ENCODE peak calls at places on chromosomes 6 and 20, in six cellular contexts. One of them, this sample, is unnamed.

GRCh38 chr6:125201961-125202729 is 48.6 kb downstream of the TPD52L1 start:
- DNase-seq in left ventricle myocardium inferior: peak; percentile 47
- DNase-seq in A549: peak; percentile 35
- DNase-seq in PC-9: peak; percentile 99
- DNase-seq in foreskin fibroblast: peak; percentile 90
- DNase-seq in fibroblast of the aortic adventitia: peak; percentile 98
- DNase-seq in this sample: peak; percentile 94

GRCh38 chr6:167492096-167492449 is 167.2 kb downstream of the TTLL2 start:
- DNase-seq in left ventricle myocardium inferior: peak; percentile 43
- DNase-seq in A549: no peak
- DNase-seq in PC-9: no peak
- DNase-seq in foreskin fibroblast: no peak
- DNase-seq in fibroblast of the aortic adventitia: no peak
- DNase-seq in this sample: no peak

GRCh38 chr20:50712771-50713676 is 18.4 kb upstream of the PARD6B start:
- DNase-seq in left ventricle myocardium inferior: no peak
- DNase-seq in A549: no peak
- DNase-seq in PC-9: no peak
- DNase-seq in foreskin fibroblast: no peak
- DNase-seq in fibroblast of the aortic adventitia: no peak
- DNase-seq in this sample: no peak

GRCh38 chr6:142735182-142735581 is 209.8 kb downstream of the HIVEP2 start:
- DNase-seq in left ventricle myocardium inferior: no peak
- DNase-seq in A549: no peak
- DNase-seq in PC-9: peak; percentile 95
- DNase-seq in foreskin fibroblast: no peak
- DNase-seq in fibroblast of the aortic adventitia: no peak
- DNase-seq in this sample: peak; percentile 26

GRCh38 chr20:18974660-18975059 is 161.1 kb downstream of the SCP2D1 start:
- DNase-seq in left ventricle myocardium inferior: no peak
- DNase-seq in A549: no peak
- DNase-seq in PC-9: no peak
- DNase-seq in foreskin fibroblast: no peak
- DNase-seq in fibroblast of the aortic adventitia: no peak
- DNase-seq in this sample: no peak

GRCh38 chr20:61482425-61482887 is 230.4 kb downstream of the CDH4 start:
- DNase-seq in left ventricle myocardium inferior: no peak
- DNase-seq in A549: no peak
- DNase-seq in PC-9: no peak
- DNase-seq in foreskin fibroblast: no peak
- DNase-seq in fibroblast of the aortic adventitia: no peak
- DNase-seq in this sample: peak; percentile 15

GRCh38 chr6:168499045-168499650 is 58.2 kb downstream of the SMOC2 start:
- DNase-seq in left ventricle myocardium inferior: no peak
- DNase-seq in A549: no peak
- DNase-seq in PC-9: no peak
- DNase-seq in foreskin fibroblast: no peak
- DNase-seq in fibroblast of the aortic adventitia: no peak
- DNase-seq in this sample: no peak

GRCh38 chr6:145813285-145814034 is 1.1 kb downstream of the FBXO30 start:
- DNase-seq in left ventricle myocardium inferior: no peak
- DNase-seq in A549: no peak
- DNase-seq in PC-9: peak; percentile 62
- DNase-seq in foreskin fibroblast: peak; percentile 54
- DNase-seq in fibroblast of the aortic adventitia: peak; percentile 73
- DNase-seq in this sample: peak; percentile 81

GRCh38 chr6:131787955-131788712 is 19.7 kb upstream of the ENPP1 start:
- DNase-seq in left ventricle myocardium inferior: peak; percentile 25
- DNase-seq in A549: no peak
- DNase-seq in PC-9: no peak
- DNase-seq in foreskin fibroblast: peak; percentile 67
- DNase-seq in fibroblast of the aortic adventitia: peak; percentile 19
- DNase-seq in this sample: peak; percentile 55

GRCh38 chr6:142367061-142367460 is 65.3 kb downstream of the ADGRG6 start:
- DNase-seq in left ventricle myocardium inferior: no peak
- DNase-seq in A549: no peak
- DNase-seq in PC-9: no peak
- DNase-seq in foreskin fibroblast: no peak
- DNase-seq in fibroblast of the aortic adventitia: no peak
- DNase-seq in this sample: no peak

GRCh38 chr6:21665101-21665435 is 71.5 kb downstream of the SOX4 start:
- DNase-seq in left ventricle myocardium inferior: no peak
- DNase-seq in A549: no peak
- DNase-seq in PC-9: no peak
- DNase-seq in foreskin fibroblast: no peak
- DNase-seq in fibroblast of the aortic adventitia: no peak
- DNase-seq in this sample: peak; percentile 2

GRCh38 chr6:1336246-1336843 is 24.4 kb downstream of the FOXQ1 start:
- DNase-seq in left ventricle myocardium inferior: no peak
- DNase-seq in A549: no peak
- DNase-seq in PC-9: peak; percentile 82
- DNase-seq in foreskin fibroblast: no peak
- DNase-seq in fibroblast of the aortic adventitia: no peak
- DNase-seq in this sample: no peak

GRCh38 chr20:57266251-57267157 is at the start of gene BMP7:
- DNase-seq in left ventricle myocardium inferior: no peak
- DNase-seq in A549: no peak
- DNase-seq in PC-9: no peak
- DNase-seq in foreskin fibroblast: no peak
- DNase-seq in fibroblast of the aortic adventitia: no peak
- DNase-seq in this sample: peak; percentile 1

GRCh38 chr6:127514396-127515227 is 4.5 kb downstream of the MTCL3 start:
- DNase-seq in left ventricle myocardium inferior: peak; percentile 46
- DNase-seq in A549: no peak
- DNase-seq in PC-9: no peak
- DNase-seq in foreskin fibroblast: peak; percentile 49
- DNase-seq in fibroblast of the aortic adventitia: peak; percentile 36
- DNase-seq in this sample: peak; percentile 67

GRCh38 chr20:37511605-37512275 is 9.3 kb upstream of the NNAT start:
- DNase-seq in left ventricle myocardium inferior: no peak
- DNase-seq in A549: no peak
- DNase-seq in PC-9: no peak
- DNase-seq in foreskin fibroblast: peak; percentile 90
- DNase-seq in fibroblast of the aortic adventitia: peak; percentile 29
- DNase-seq in this sample: peak; percentile 79

GRCh38 chr20:53381568-53382262 is 211.9 kb downstream of the ZNF217 start:
- DNase-seq in left ventricle myocardium inferior: no peak
- DNase-seq in A549: no peak
- DNase-seq in PC-9: no peak
- DNase-seq in foreskin fibroblast: no peak
- DNase-seq in fibroblast of the aortic adventitia: no peak
- DNase-seq in this sample: no peak

GRCh38 chr20:46752639-46753235 is 43.3 kb downstream of the SLC2A10 start:
- DNase-seq in left ventricle myocardium inferior: peak; percentile 24
- DNase-seq in A549: peak; percentile 33
- DNase-seq in PC-9: no peak
- DNase-seq in foreskin fibroblast: peak; percentile 29
- DNase-seq in fibroblast of the aortic adventitia: peak; percentile 72
- DNase-seq in this sample: peak; percentile 64

GRCh38 chr6:34126419-34126818 is 19.5 kb downstream of the GRM4 start:
- DNase-seq in left ventricle myocardium inferior: no peak
- DNase-seq in A549: no peak
- DNase-seq in PC-9: no peak
- DNase-seq in foreskin fibroblast: no peak
- DNase-seq in fibroblast of the aortic adventitia: no peak
- DNase-seq in this sample: no peak
- TF ChIP-seq CTCF in left ventricle myocardium inferior: no peak
- TF ChIP-seq CTCF in A549: no peak
- TF ChIP-seq CTCF in PC-9: no peak
- TF ChIP-seq CTCF in foreskin fibroblast: no peak
- TF ChIP-seq CTCF in fibroblast of the aortic adventitia: no peak
- TF ChIP-seq CTCF in this sample: no peak

DNA sequence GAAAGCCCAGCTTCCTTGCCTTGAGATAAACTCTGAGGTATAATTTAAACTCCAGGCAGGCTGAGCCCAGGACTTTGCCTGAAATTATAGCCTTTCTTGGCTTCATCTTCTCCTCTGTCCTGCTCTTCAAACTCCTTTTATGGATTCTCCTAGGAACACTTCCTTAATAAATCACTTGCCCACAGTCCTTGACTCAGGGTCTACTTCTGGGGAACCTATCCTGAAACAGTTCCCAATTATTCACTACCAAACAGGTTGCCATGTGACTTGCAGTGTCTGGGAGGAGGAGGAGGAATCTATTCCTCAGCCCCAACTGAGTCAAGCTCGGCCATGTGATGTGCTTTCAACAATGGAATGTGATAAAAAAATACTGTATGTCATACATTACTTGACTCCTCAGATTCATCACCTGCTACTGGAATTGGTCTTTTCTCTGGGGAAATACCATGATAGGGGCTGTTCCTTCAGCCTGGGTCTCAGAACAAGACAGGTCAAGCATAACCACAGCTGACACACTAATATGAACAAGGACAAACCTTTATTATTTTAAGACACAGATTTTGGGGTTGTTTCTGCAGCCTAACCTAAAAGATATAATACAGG is 20.5 kb upstream of the CDKN1A start:
- DNase-seq in left ventricle myocardium inferior: no peak
- DNase-seq in A549: no peak
- DNase-seq in PC-9: no peak
- DNase-seq in foreskin fibroblast: peak; percentile 52
- DNase-seq in fibroblast of the aortic adventitia: peak; percentile 70
- DNase-seq in this sample: peak; percentile 93
- H3K4me3 ChIP-seq in left ventricle myocardium inferior: no peak overlapping the region
- H3K4me3 ChIP-seq in A549: no peak overlapping the region
- H3K4me3 ChIP-seq in PC-9: no peak overlapping the region
- H3K4me3 ChIP-seq in foreskin fibroblast: no peak overlapping the region
- H3K4me3 ChIP-seq in fibroblast of the aortic adventitia: no peak overlapping the region
- H3K4me3 ChIP-seq in this sample: no peak overlapping the region

DNA sequence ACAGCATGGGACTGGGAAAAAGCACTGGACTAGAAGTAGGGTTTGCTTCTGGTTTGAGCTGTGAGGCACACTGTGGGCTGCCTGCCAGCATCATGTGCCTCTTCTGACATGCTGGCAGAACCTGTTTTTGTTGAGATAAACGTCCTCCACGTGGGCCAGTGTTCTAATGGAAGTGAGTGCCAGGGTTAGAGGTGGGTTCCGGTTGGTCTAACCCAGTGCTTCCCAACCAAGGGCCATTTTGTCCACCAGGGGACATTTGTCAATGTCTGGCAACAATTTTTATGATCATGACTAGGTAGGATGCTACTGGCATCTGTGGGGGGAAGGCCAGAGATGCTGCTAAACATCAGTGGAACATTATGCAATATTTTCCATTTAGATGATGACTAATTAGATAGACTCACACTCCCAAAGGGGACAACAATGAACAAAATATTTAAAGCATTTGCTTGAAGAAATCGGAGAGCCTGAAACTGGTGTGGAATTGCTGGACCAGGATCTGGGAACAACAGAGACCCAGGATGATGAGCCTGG is 7.8 kb upstream of the APMAP start:
- DNase-seq in left ventricle myocardium inferior: peak; percentile 77
- DNase-seq in A549: peak; percentile 24
- DNase-seq in PC-9: peak; percentile 98
- DNase-seq in foreskin fibroblast: peak; percentile 79
- DNase-seq in fibroblast of the aortic adventitia: peak; percentile 92
- DNase-seq in this sample: peak; percentile 94
- TF ChIP-seq CTCF in left ventricle myocardium inferior: peak; percentile 26
- TF ChIP-seq CTCF in A549: no peak
- TF ChIP-seq CTCF in PC-9: peak; percentile 50
- TF ChIP-seq CTCF in foreskin fibroblast: no peak
- TF ChIP-seq CTCF in fibroblast of the aortic adventitia: peak; percentile 23
- TF ChIP-seq CTCF in this sample: no peak

GRCh38 chr6:106972500-106972899 is 2.0 kb downstream of the CD24 start:
- DNase-seq in left ventricle myocardium inferior: no peak
- DNase-seq in A549: peak; percentile 6
- DNase-seq in PC-9: no peak
- DNase-seq in foreskin fibroblast: no peak
- DNase-seq in fibroblast of the aortic adventitia: no peak
- DNase-seq in this sample: no peak
- H3K4me3 ChIP-seq in left ventricle myocardium inferior: no peak overlapping the region
- H3K4me3 ChIP-seq in A549: peak overlapping the region; percentile 99
- H3K4me3 ChIP-seq in PC-9: peak overlapping the region; percentile 63
- H3K4me3 ChIP-seq in foreskin fibroblast: no peak overlapping the region
- H3K4me3 ChIP-seq in fibroblast of the aortic adventitia: no peak overlapping the region
- H3K4me3 ChIP-seq in this sample: no peak overlapping the region

GRCh38 chr6:113530769-113531168 is 326.4 kb upstream of the MARCKS start:
- DNase-seq in left ventricle myocardium inferior: no peak
- DNase-seq in A549: no peak
- DNase-seq in PC-9: no peak
- DNase-seq in foreskin fibroblast: peak; percentile 94
- DNase-seq in fibroblast of the aortic adventitia: peak; percentile 58
- DNase-seq in this sample: peak; percentile 89
- TF ChIP-seq CTCF in left ventricle myocardium inferior: no peak
- TF ChIP-seq CTCF in A549: no peak
- TF ChIP-seq CTCF in PC-9: no peak
- TF ChIP-seq CTCF in foreskin fibroblast: no peak
- TF ChIP-seq CTCF in fibroblast of the aortic adventitia: no peak
- TF ChIP-seq CTCF in this sample: no peak

GRCh38 chr6:159898519-159898918 is 7.7 kb downstream of the MAS1 start:
- DNase-seq in left ventricle myocardium inferior: no peak
- DNase-seq in A549: no peak
- DNase-seq in PC-9: no peak
- DNase-seq in foreskin fibroblast: no peak
- DNase-seq in fibroblast of the aortic adventitia: peak; percentile 9
- DNase-seq in this sample: no peak
- H3K4me3 ChIP-seq in left ventricle myocardium inferior: no peak overlapping the region
- H3K4me3 ChIP-seq in A549: no peak overlapping the region
- H3K4me3 ChIP-seq in PC-9: no peak overlapping the region
- H3K4me3 ChIP-seq in foreskin fibroblast: no peak overlapping the region
- H3K4me3 ChIP-seq in fibroblast of the aortic adventitia: no peak overlapping the region
- H3K4me3 ChIP-seq in this sample: no peak overlapping the region

GRCh38 chr6:134850906-134851305 is 99.0 kb downstream of the ALDH8A1 start:
- DNase-seq in left ventricle myocardium inferior: no peak
- DNase-seq in A549: no peak
- DNase-seq in PC-9: no peak
- DNase-seq in foreskin fibroblast: no peak
- DNase-seq in fibroblast of the aortic adventitia: no peak
- DNase-seq in this sample: peak; percentile 24
- TF ChIP-seq CTCF in left ventricle myocardium inferior: no peak
- TF ChIP-seq CTCF in A549: no peak
- TF ChIP-seq CTCF in PC-9: no peak
- TF ChIP-seq CTCF in foreskin fibroblast: no peak
- TF ChIP-seq CTCF in fibroblast of the aortic adventitia: no peak
- TF ChIP-seq CTCF in this sample: no peak

GRCh38 chr6:134902074-134902861 is 47.6 kb downstream of the ALDH8A1 start:
- DNase-seq in left ventricle myocardium inferior: no peak
- DNase-seq in A549: no peak
- DNase-seq in PC-9: no peak
- DNase-seq in foreskin fibroblast: no peak
- DNase-seq in fibroblast of the aortic adventitia: peak; percentile 78
- DNase-seq in this sample: peak; percentile 55

GRCh38 chr6:134898575-134898974 is 51.3 kb downstream of the ALDH8A1 start:
- DNase-seq in left ventricle myocardium inferior: no peak
- DNase-seq in A549: no peak
- DNase-seq in PC-9: no peak
- DNase-seq in foreskin fibroblast: no peak
- DNase-seq in fibroblast of the aortic adventitia: no peak
- DNase-seq in this sample: no peak

GRCh38 chr6:134903448-134903847 is 46.5 kb downstream of the ALDH8A1 start:
- DNase-seq in left ventricle myocardium inferior: no peak
- DNase-seq in A549: no peak
- DNase-seq in PC-9: no peak
- DNase-seq in foreskin fibroblast: no peak
- DNase-seq in fibroblast of the aortic adventitia: peak; percentile 51
- DNase-seq in this sample: peak; percentile 64

DNA sequence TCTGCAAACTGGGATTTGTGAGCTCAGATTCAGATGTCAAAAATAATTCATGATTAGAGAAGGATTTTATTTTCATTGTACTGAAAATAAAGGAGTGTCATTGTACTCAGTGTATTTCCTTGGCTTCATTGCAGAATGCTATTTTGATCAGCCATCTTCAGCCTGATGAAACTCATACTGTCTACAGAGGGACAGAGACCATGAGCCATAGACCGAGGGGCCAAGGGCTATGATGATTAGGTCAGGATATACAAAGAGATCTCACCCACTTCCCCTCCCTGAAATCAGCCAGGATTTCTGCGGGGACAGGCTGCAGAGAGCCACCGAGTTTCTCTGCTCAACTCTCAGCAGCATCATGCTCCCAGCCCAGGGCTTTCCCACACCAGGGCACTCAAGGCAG is 47.0 kb downstream of the ALDH8A1 start:
- DNase-seq in left ventricle myocardium inferior: no peak
- DNase-seq in A549: no peak
- DNase-seq in PC-9: no peak
- DNase-seq in foreskin fibroblast: no peak
- DNase-seq in fibroblast of the aortic adventitia: no peak
- DNase-seq in this sample: no peak
- H3K4me3 ChIP-seq in left ventricle myocardium inferior: no peak overlapping the region
- H3K4me3 ChIP-seq in A549: no peak overlapping the region
- H3K4me3 ChIP-seq in PC-9: no peak overlapping the region
- H3K4me3 ChIP-seq in foreskin fibroblast: no peak overlapping the region
- H3K4me3 ChIP-seq in fibroblast of the aortic adventitia: no peak overlapping the region
- H3K4me3 ChIP-seq in this sample: no peak overlapping the region

This sample was measured in fibroblast of mammary gland.